ENCODE peak calls at places on chromosomes 5 and 9, in eight cellular contexts. F is PC-9; V is body of pancreas; S is heart right ventricle; M is CD4-positive, alpha-beta memory T cell; G is tibial artery; Q is lung; C is uterus. X is an unnamed sample.

GRCh38 chr5:166363071-166363470 is 1928.4 kb upstream of the WWC1 start:
- DNase-seq in C (no peak), S (no peak), M (no peak), Q (no peak), G (no peak), V (no peak), F (no peak), X (no peak)

GRCh38 chr9:109310486-109310901 is 10.4 kb downstream of the EPB41L4B start:
- DNase-seq in G (no peak), Q (no peak), V (no peak), M (no peak), C (no peak), S (no peak), F (no peak), X (no peak)

GRCh38 chr9:89448381-89448780 is 49.5 kb downstream of the SEMA4D start:
- DNase-seq in V (no peak), M (peak; percentile 65), F (no peak), C (no peak), Q (no peak), G (no peak), S (no peak), X (no peak)

GRCh38 chr5:76351577-76351976 is 51.5 kb upstream of the IQGAP2 start:
- DNase-seq in G (no peak), S (no peak), C (no peak), M (no peak), Q (no peak), V (no peak), F (no peak), X (no peak)

GRCh38 chr5:40413747-40414146 is 266.0 kb upstream of the PTGER4 start:
- DNase-seq in C (no peak), Q (no peak), M (no peak), G (no peak), S (no peak), V (no peak), F (no peak), X (no peak)

GRCh38 chr5:136033244-136033643 is 4.5 kb downstream of the TGFBI start:
- DNase-seq in C (no peak), G (no peak), Q (no peak), V (no peak), S (no peak), F (no peak), M (no peak), X (no peak)

GRCh38 chr5:138458856-138459255 is 6.4 kb upstream of the EGR1 start:
- DNase-seq in S (no peak), M (no peak), F (no peak), Q (no peak), V (no peak), C (no peak), G (no peak), X (no peak)

GRCh38 chr5:126884269-126884819 is 107.4 kb downstream of the LMNB1 start:
- DNase-seq in G (no peak), M (no peak), V (no peak), C (peak; percentile 42), S (no peak), Q (no peak), F (no peak), X (no peak)

GRCh38 chr5:104793452-104794120 is 1231.0 kb upstream of the NUDT12 start:
- DNase-seq in G (no peak), F (no peak), V (no peak), C (no peak), S (no peak), M (no peak), Q (no peak), X (no peak)

GRCh38 chr9:137920753-137921152 is 43.2 kb downstream of the CACNA1B start:
- DNase-seq in S (no peak), Q (no peak), C (no peak), F (no peak), M (no peak), V (no peak), G (no peak), X (no peak)
- H3K9me3 ChIP-seq in S (no peaks in the 10 kb centered on the region), Q (no peaks in the 10 kb centered on the region), C (no peaks in the 10 kb centered on the region), F (no peaks in the 10 kb centered on the region), M (no peaks in the 10 kb centered on the region), V (no peaks in the 10 kb centered on the region), G (no peaks in the 10 kb centered on the region), X (no peaks in the 10 kb centered on the region)

GRCh38 chr9:37017546-37017945 is 16.5 kb downstream of the PAX5 start:
- DNase-seq in F (no peak), V (no peak), Q (no peak), C (no peak), M (no peak), S (no peak), G (no peak), X (no peak)
- H3K9me3 ChIP-seq in F (no peaks in the 10 kb centered on the region), V (no peaks in the 10 kb centered on the region), Q (no peaks in the 10 kb centered on the region), C (no peaks in the 10 kb centered on the region), M (no peaks in the 10 kb centered on the region), S (no peaks in the 10 kb centered on the region), G (no peaks in the 10 kb centered on the region), X (no peaks in the 10 kb centered on the region)

DNA sequence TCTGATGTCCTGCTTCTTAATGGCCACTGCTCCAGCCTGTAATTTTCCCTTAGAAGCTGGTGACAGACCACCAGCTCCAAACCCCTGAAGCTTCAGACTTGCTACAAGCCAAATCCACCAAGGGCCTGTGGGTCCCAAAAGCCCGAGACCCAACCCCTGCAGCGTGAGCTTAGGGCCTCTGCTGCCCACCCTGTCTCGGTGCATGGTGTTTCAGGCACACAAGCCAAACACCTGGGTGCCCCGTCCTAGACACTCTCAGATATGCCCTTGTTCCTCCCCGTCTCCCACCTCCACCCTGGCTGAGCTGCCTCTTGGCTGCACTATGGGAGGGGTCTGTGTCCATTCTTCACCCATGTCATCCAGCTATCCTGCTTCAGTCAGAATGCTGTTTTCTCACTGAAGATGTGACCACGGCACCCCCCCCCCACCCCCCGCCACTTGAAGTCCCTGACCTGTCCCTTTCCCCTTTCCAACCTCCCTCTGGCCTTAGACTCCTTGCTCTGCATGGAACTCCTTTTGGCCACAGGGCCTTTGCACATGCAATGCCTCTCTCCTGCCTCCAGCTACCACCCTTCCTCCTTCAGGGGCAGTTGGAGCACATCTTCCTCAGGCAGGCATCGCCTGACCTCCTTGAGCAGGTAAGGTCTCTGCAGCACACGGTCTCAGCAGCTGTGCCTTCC is 55.8 kb downstream of the ZNF354C start:
- DNase-seq in M (peak; percentile 17), G (no peak), F (no peak), Q (peak; percentile 15), V (no peak), S (no peak), C (no peak), X (no peak)
- H3K9me3 ChIP-seq in M (peaks cover 3% of the 10 kb centered on the region), G (peaks cover 56% of the 10 kb centered on the region), F (no peaks in the 10 kb centered on the region), Q (no peaks in the 10 kb centered on the region), V (peaks cover 43% of the 10 kb centered on the region), S (peaks cover 73% of the 10 kb centered on the region), C (peaks cover 19% of the 10 kb centered on the region), X (peaks cover 3% of the 10 kb centered on the region)

DNA sequence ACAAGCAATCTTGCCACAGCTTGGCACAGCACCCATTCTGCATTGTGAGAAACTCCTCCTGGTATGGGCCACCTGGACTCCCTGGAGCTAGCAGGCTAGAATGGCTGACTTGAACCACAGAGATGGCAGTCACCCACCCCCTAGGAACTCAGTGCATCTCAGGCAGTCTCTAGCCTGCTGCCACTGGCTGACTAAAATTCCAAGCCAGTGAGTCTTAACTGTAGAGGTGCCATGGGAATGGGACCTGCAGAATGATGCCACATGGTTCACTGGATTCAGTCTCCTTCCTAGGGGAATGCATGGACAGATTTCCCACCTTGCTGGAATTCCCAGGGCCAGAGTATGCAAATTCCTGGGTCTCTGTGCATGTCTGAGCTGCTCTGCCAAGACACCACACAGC is 382.9 kb downstream of the MAN2A1 start:
- DNase-seq in C (no peak), V (no peak), F (no peak), Q (no peak), M (no peak), G (no peak), S (no peak), X (no peak)
- H3K9me3 ChIP-seq in C (no peaks in the 10 kb centered on the region), V (peaks cover 14% of the 10 kb centered on the region), F (no peaks in the 10 kb centered on the region), Q (peaks cover 17% of the 10 kb centered on the region), M (no peaks in the 10 kb centered on the region), G (no peaks in the 10 kb centered on the region), S (peaks cover 43% of the 10 kb centered on the region), X (peaks cover 2% of the 10 kb centered on the region)

GRCh38 chr5:3339092-3339797 is 256.4 kb upstream of the IRX1 start:
- DNase-seq in S (no peak), V (no peak), Q (no peak), F (no peak), M (no peak), G (no peak), C (no peak), X (no peak)

GRCh38 chr5:3341446-3342240 is 254.0 kb upstream of the IRX1 start:
- DNase-seq in S (no peak), Q (no peak), G (no peak), C (no peak), M (no peak), V (no peak), F (no peak), X (no peak)

GRCh38 chr5:3340471-3340870 is 255.2 kb upstream of the IRX1 start:
- DNase-seq in Q (no peak), S (no peak), M (no peak), F (no peak), G (no peak), C (no peak), V (no peak), X (no peak)

GRCh38 chr5:3337812-3338541 is 257.7 kb upstream of the IRX1 start:
- DNase-seq in M (no peak), C (no peak), Q (no peak), G (no peak), S (no peak), V (no peak), F (no peak), X (no peak)

DNA sequence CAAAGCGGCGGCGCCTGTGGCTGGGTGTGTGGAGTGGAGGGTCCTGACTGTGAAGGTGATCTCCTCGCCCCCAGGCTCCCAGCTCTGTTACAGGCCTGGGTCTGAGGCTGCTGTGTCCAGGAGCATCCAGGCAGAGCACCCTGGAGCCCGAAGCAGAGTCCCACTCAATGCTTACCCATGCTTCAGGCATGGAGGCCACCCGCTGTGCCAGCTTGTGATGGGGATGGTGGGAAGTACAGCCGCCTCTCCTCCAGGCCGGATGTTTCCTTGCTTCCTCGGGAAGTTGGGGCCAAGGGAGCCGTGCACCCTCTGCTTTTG is 255.9 kb upstream of the IRX1 start:
- DNase-seq in G (no peak), V (no peak), C (no peak), F (no peak), M (no peak), Q (no peak), S (no peak), X (no peak)
- H3K9me3 ChIP-seq in G (no peaks in the 10 kb centered on the region), V (no peaks in the 10 kb centered on the region), C (no peaks in the 10 kb centered on the region), F (no peaks in the 10 kb centered on the region), M (no peaks in the 10 kb centered on the region), Q (no peaks in the 10 kb centered on the region), S (no peaks in the 10 kb centered on the region), X (no peaks in the 10 kb centered on the region)

GRCh38 chr9:40926404-40927259 is 201.8 kb downstream of the FOXD4L6 start:
- DNase-seq in Q (no peak), C (no peak), G (no peak), V (no peak), F (no peak), S (no peak), M (no peak), X (no peak)
- H3K9me3 ChIP-seq in Q (peaks cover 35% of the 10 kb centered on the region), C (peaks cover 71% of the 10 kb centered on the region), G (peaks cover 96% of the 10 kb centered on the region), V (peaks cover 87% of the 10 kb centered on the region), F (no peaks in the 10 kb centered on the region), S (peaks cover 99% of the 10 kb centered on the region), M (peaks cover 64% of the 10 kb centered on the region), X (peaks cover 56% of the 10 kb centered on the region)

X was measured in T-helper 17 cell.